ENCODE peak calls at places on chromosomes 16 and 17, in five cellular contexts. G, K, V, L and R are unnamed samples.

GRCh38 chr17:28950017-28950751 is 1.1 kb downstream of the PHF12 start:
- DNase-seq in G (peak), K (peak), V (peak), L (peak), R (no peak)

GRCh38 chr17:75877752-75878173 is 618 bp downstream of the TRIM47 start:
- DNase-seq in G (peak), K (peak), V (peak), L (peak), R (peak)

GRCh38 chr17:58527949-58528348 is 13.5 kb upstream of the MTMR4 start:
- DNase-seq in G (peak), K (peak), V (no peak), L (no peak), R (no peak)

GRCh38 chr17:10271004-10271620 is 72.7 kb upstream of the GAS7 start:
- DNase-seq in G (no peak), K (no peak), V (no peak), L (no peak), R (no peak)

GRCh38 chr17:78717431-78717980 is 64.6 kb downstream of the CYTH1 start:
- DNase-seq in G (peak), K (no peak), V (no peak), L (peak), R (no peak)

GRCh38 chr16:49009204-49009603 is 272.4 kb downstream of the CBLN1 start:
- DNase-seq in G (no peak), K (no peak), V (no peak), L (no peak), R (no peak)

GRCh38 chr17:2975469-2975958 is 87.9 kb downstream of the OR1D5 start:
- DNase-seq in G (no peak), K (no peak), V (no peak), L (peak), R (no peak)

GRCh38 chr16:66537236-66537635 is 12.7 kb downstream of the TK2 start:
- DNase-seq in G (no peak), K (no peak), V (no peak), L (no peak), R (no peak)

GRCh38 chr16:22161999-22162657 is at the start of gene SDR42E2:
- DNase-seq in G (no peak), K (no peak), V (no peak), L (no peak), R (peak)

GRCh38 chr17:58325976-58326468 is 2.6 kb downstream of the TSPOAP1 start:
- DNase-seq in G (no peak), K (no peak), V (no peak), L (no peak), R (no peak)

GRCh38 chr16:17177242-17177967 is 293.4 kb downstream of the XYLT1 start:
- DNase-seq in G (no peak), K (no peak), V (no peak), L (no peak), R (no peak)

GRCh38 chr17:64938925-64939474 is 19.7 kb upstream of the LRRC37A3 start:
- DNase-seq in G (peak), K (peak), V (peak), L (no peak), R (peak)

GRCh38 chr17:41449008-41449407 is 8.2 kb upstream of the KRT38 start:
- DNase-seq in G (no peak), K (no peak), V (no peak), L (no peak), R (no peak)

GRCh38 chr17:60472449-60472848 is 50.2 kb downstream of the CHCT1 start:
- DNase-seq in G (no peak), K (no peak), V (no peak), L (no peak), R (no peak)

GRCh38 chr17:29292992-29293889 is 707 bp downstream of the NUFIP2 start:
- DNase-seq in G (peak), K (peak), V (peak), L (peak), R (peak)

GRCh38 chr16:7405166-7405565 is 72.5 kb downstream of the RBFOX1 start:
- DNase-seq in G (peak), K (no peak), V (no peak), L (peak), R (no peak)

GRCh38 chr17:13601317-13601775 is 383 bp downstream of the HS3ST3A1 start:
- DNase-seq in G (no peak), K (no peak), V (no peak), L (no peak), R (no peak)

GRCh38 chr16:87877942-87878507 is 8.7 kb upstream of the SLC7A5 start:
- DNase-seq in G (no peak), K (no peak), V (no peak), L (peak), R (no peak)

GRCh38 chr16:1447965-1448364 is 3.6 kb upstream of the CCDC154 start:
- DNase-seq in G (no peak), K (no peak), V (no peak), L (no peak), R (no peak)

GRCh38 chr16:67149276-67150057 is 1.3 kb downstream of the B3GNT9 start:
- DNase-seq in G (no peak), K (no peak), V (no peak), L (no peak), R (no peak)

GRCh38 chr17:16516594-16517018 is 24.6 kb upstream of the LRRC75A start:
- DNase-seq in G (peak), K (peak), V (no peak), L (peak), R (no peak)

GRCh38 chr17:2050871-2051387 is 4.0 kb upstream of the HIC1 start:
- DNase-seq in G (peak), K (no peak), V (no peak), L (peak), R (no peak)

GRCh38 chr17:48261297-48261880 is 153.8 kb downstream of the SNX11 start:
- DNase-seq in G (no peak), K (peak), V (no peak), L (peak), R (no peak)

GRCh38 chr17:66829386-66829864 is 5.5 kb upstream of the CACNG5 start:
- DNase-seq in G (no peak), K (peak), V (no peak), L (no peak), R (peak)

GRCh38 chr17:47649972-47650524 is 329 bp downstream of the KPNB1 start:
- DNase-seq in G (peak), K (no peak), V (no peak), L (no peak), R (no peak)

GRCh38 chr16:22206847-22207714 is 1.0 kb downstream of the EEF2K start:
- DNase-seq in G (peak), K (no peak), V (peak), L (peak), R (no peak)

GRCh38 chr17:2239882-2240430 is 63.6 kb downstream of the SMG6 start:
- DNase-seq in G (no peak), K (peak), V (peak), L (no peak), R (no peak)

GRCh38 chr16:55118701-55119260 is 188.1 kb downstream of the IRX5 start:
- DNase-seq in G (no peak), K (no peak), V (no peak), L (no peak), R (no peak)

GRCh38 chr17:39702901-39703893 is 3.3 kb downstream of the ERBB2 start:
- DNase-seq in G (no peak), K (no peak), V (no peak), L (peak), R (peak)

GRCh38 chr16:30927789-30928378 is 4.5 kb downstream of the FBXL19 start:
- DNase-seq in G (peak), K (no peak), V (no peak), L (peak), R (no peak)